ENCODE peak calls at places on chromosomes 4 and X, in four cellular contexts. One of them, this sample, is unnamed.

GRCh38 chr4:81757706-81758105 is 286.0 kb upstream of the RASGEF1B start:
- DNase-seq in uterus: no peak
- DNase-seq in H1: no peak
- DNase-seq in A549: no peak
- DNase-seq in this sample: no peak

GRCh38 chr4:176988226-176988625 is 195.5 kb upstream of the VEGFC start:
- DNase-seq in uterus: no peak
- DNase-seq in H1: no peak
- DNase-seq in A549: peak
- DNase-seq in this sample: no peak

GRCh38 chrX:48761674-48762471 is at the start of gene GLOD5:
- DNase-seq in uterus: no peak
- DNase-seq in H1: peak
- DNase-seq in A549: no peak
- DNase-seq in this sample: peak

GRCh38 chrX:72569786-72570185 is 2.9 kb downstream of the HDAC8 start:
- DNase-seq in uterus: no peak
- DNase-seq in H1: no peak
- DNase-seq in A549: no peak
- DNase-seq in this sample: no peak

GRCh38 chr4:1751919-1752283 is 30.6 kb downstream of the TACC3 start:
- DNase-seq in uterus: no peak
- DNase-seq in H1: no peak
- DNase-seq in A549: no peak
- DNase-seq in this sample: no peak

GRCh38 chr4:22237846-22238513 is 277.9 kb downstream of the ADGRA3 start:
- DNase-seq in uterus: no peak
- DNase-seq in H1: no peak
- DNase-seq in A549: no peak
- DNase-seq in this sample: peak

GRCh38 chr4:43394976-43395375 is 502.5 kb downstream of the GRXCR1 start:
- DNase-seq in uterus: no peak
- DNase-seq in H1: no peak
- DNase-seq in A549: no peak
- DNase-seq in this sample: no peak

GRCh38 chrX:115378471-115378870 is 89.0 kb downstream of the LUZP4 start:
- DNase-seq in uterus: no peak
- DNase-seq in H1: no peak
- DNase-seq in A549: no peak
- DNase-seq in this sample: no peak

GRCh38 chr4:6198278-6198677 is 2.1 kb downstream of the JAKMIP1 start:
- DNase-seq in uterus: no peak
- DNase-seq in H1: no peak
- DNase-seq in A549: no peak
- DNase-seq in this sample: no peak

GRCh38 chr4:105679186-105679585 is 29.3 kb downstream of the INTS12 start:
- DNase-seq in uterus: no peak
- DNase-seq in H1: no peak
- DNase-seq in A549: no peak
- DNase-seq in this sample: no peak

GRCh38 chr4:158229768-158230167 is 19.5 kb downstream of the TMEM144 start:
- DNase-seq in uterus: no peak
- DNase-seq in H1: no peak
- DNase-seq in A549: no peak
- DNase-seq in this sample: no peak

GRCh38 chr4:176438401-176438800 is 118.6 kb downstream of the SPCS3 start:
- DNase-seq in uterus: no peak
- DNase-seq in H1: no peak
- DNase-seq in A549: no peak
- DNase-seq in this sample: no peak

GRCh38 chr4:139901516-139902327 is 236.1 kb downstream of the MGST2 start:
- DNase-seq in uterus: no peak
- DNase-seq in H1: no peak
- DNase-seq in A549: no peak
- DNase-seq in this sample: no peak

GRCh38 chrX:18769364-18769763 is 61.9 kb downstream of the PPEF1 start:
- DNase-seq in uterus: no peak
- DNase-seq in H1: no peak
- DNase-seq in A549: no peak
- DNase-seq in this sample: no peak

GRCh38 chr4:70945452-70946055 is 43.4 kb downstream of the MOB1B start:
- DNase-seq in uterus: no peak
- DNase-seq in H1: no peak
- DNase-seq in A549: no peak
- DNase-seq in this sample: no peak

GRCh38 chr4:73599182-73599581 is 21.1 kb downstream of the RASSF6 start:
- DNase-seq in uterus: no peak
- DNase-seq in H1: peak
- DNase-seq in A549: peak
- DNase-seq in this sample: no peak

GRCh38 chrX:53435997-53436396 is 1.8 kb upstream of the HSD17B10 start:
- DNase-seq in uterus: peak
- DNase-seq in H1: peak
- DNase-seq in A549: peak
- DNase-seq in this sample: peak

GRCh38 chr4:74044676-74045075 is 6.2 kb upstream of the CXCL3 start:
- DNase-seq in uterus: no peak
- DNase-seq in H1: no peak
- DNase-seq in A549: no peak
- DNase-seq in this sample: no peak

GRCh38 chr4:55184600-55185523 is 59.5 kb upstream of the KDR start:
- DNase-seq in uterus: peak
- DNase-seq in H1: peak
- DNase-seq in A549: no peak
- DNase-seq in this sample: no peak

GRCh38 chr4:8281519-8282133 is 12.1 kb downstream of the HTRA3 start:
- DNase-seq in uterus: peak
- DNase-seq in H1: no peak
- DNase-seq in A549: no peak
- DNase-seq in this sample: no peak

GRCh38 chr4:85051526-85051925 is 85.0 kb upstream of the WDFY3 start:
- DNase-seq in uterus: no peak
- DNase-seq in H1: no peak
- DNase-seq in A549: no peak
- DNase-seq in this sample: no peak

GRCh38 chr4:140756292-140757219 is at the start of gene TBC1D9:
- DNase-seq in uterus: peak
- DNase-seq in H1: peak
- DNase-seq in A549: peak
- DNase-seq in this sample: peak

GRCh38 chr4:138977525-138977924 is 38.1 kb upstream of the NOCT start:
- DNase-seq in uterus: no peak
- DNase-seq in H1: peak
- DNase-seq in A549: no peak
- DNase-seq in this sample: no peak

GRCh38 chrX:13598877-13599276 is 29.5 kb downstream of the EGFL6 start:
- DNase-seq in uterus: no peak
- DNase-seq in H1: no peak
- DNase-seq in A549: peak
- DNase-seq in this sample: no peak

GRCh38 chrX:133859336-133859735 is 126.1 kb downstream of the GPC3 start:
- DNase-seq in uterus: no peak
- DNase-seq in H1: no peak
- DNase-seq in A549: no peak
- DNase-seq in this sample: no peak

GRCh38 chr4:181618896-181619295 is 624.3 kb upstream of the TENM3 start:
- DNase-seq in uterus: no peak
- DNase-seq in H1: no peak
- DNase-seq in A549: no peak
- DNase-seq in this sample: no peak

GRCh38 chrX:57451426-57452020 is 140.3 kb upstream of the ZXDB start:
- DNase-seq in uterus: no peak
- DNase-seq in H1: no peak
- DNase-seq in A549: no peak
- DNase-seq in this sample: no peak

GRCh38 chr4:8905773-8906667 is 34.4 kb upstream of the HMX1 start:
- DNase-seq in uterus: no peak
- DNase-seq in H1: peak
- DNase-seq in A549: no peak
- DNase-seq in this sample: no peak

GRCh38 chr4:52869196-52869595 is 7.1 kb downstream of the RASL11B start:
- DNase-seq in uterus: peak
- DNase-seq in H1: no peak
- DNase-seq in A549: no peak
- DNase-seq in this sample: no peak

GRCh38 chrX:78375894-78376293 is 48.5 kb upstream of the CYSLTR1 start:
- DNase-seq in uterus: no peak
- DNase-seq in H1: no peak
- DNase-seq in A549: no peak
- DNase-seq in this sample: no peak

GRCh38 chr4:99471896-99472295 is 36.8 kb upstream of the ADH7 start:
- DNase-seq in uterus: no peak
- DNase-seq in H1: no peak
- DNase-seq in A549: no peak
- DNase-seq in this sample: no peak

GRCh38 chr4:39855909-39856512 is 121.7 kb downstream of the PDS5A start:
- DNase-seq in uterus: no peak
- DNase-seq in H1: no peak
- DNase-seq in A549: peak
- DNase-seq in this sample: no peak

GRCh38 chrX:38275615-38276014 is 51.7 kb downstream of the RPGR start:
- DNase-seq in uterus: no peak
- DNase-seq in H1: no peak
- DNase-seq in A549: peak
- DNase-seq in this sample: no peak

GRCh38 chr4:37890501-37891220 is at the start of gene TBC1D1:
- DNase-seq in uterus: peak
- DNase-seq in H1: peak
- DNase-seq in A549: no peak
- DNase-seq in this sample: peak

GRCh38 chr4:80141543-80141942 is 55.8 kb upstream of the PRDM8 start:
- DNase-seq in uterus: no peak
- DNase-seq in H1: no peak
- DNase-seq in A549: no peak
- DNase-seq in this sample: no peak

GRCh38 chr4:72295966-72296557 is 264.3 kb downstream of the NPFFR2 start:
- DNase-seq in uterus: no peak
- DNase-seq in H1: no peak
- DNase-seq in A549: peak
- DNase-seq in this sample: no peak

GRCh38 chrX:36609653-36610585 is 398.2 kb upstream of the FAM47C start:
- DNase-seq in uterus: no peak
- DNase-seq in H1: no peak
- DNase-seq in A549: no peak
- DNase-seq in this sample: no peak

DNA sequence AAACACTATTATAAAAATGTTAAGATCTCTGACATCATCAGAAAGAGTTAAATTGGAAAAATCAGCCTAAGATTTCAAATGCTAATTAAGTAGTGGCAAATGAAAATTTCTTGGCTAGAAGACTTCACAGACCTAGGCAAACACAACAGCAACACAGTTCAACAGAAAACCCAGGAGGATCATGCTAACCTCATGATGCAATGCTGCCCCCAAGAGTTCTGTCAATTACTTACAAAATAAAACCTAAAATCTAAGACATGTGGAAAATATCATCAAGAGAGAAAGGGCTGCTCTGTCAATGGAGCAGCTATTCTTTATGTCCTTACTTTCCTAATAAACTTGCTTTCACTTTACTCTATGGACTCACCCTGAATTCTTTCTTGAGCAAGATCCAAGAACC is 21.0 kb downstream of the S100G start:
- DNase-seq in uterus: no peak
- DNase-seq in H1: no peak
- DNase-seq in A549: peak
- DNase-seq in this sample: no peak
- TF ChIP-seq POLR2A in uterus: no peak
- TF ChIP-seq POLR2A in H1: no peak
- TF ChIP-seq POLR2A in A549: no peak
- TF ChIP-seq POLR2A in this sample: no peak

DNA sequence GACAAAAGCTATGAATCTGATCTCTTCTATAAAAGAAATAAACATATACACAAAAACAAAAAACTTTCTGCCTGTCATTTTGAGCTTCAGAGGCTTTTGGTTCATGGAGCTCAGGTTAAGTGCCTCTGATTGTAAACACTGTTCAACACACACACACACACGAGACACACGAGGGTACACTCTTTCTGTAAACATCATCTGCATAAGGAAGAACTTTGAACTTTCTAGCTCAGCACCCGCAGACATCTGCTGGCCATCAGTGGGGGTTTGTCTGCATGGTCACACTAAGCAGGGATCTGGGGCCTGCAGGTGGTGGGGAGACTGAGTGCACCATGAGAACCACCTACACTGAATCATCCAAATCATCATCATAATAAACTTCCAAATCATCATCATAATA is 54.9 kb downstream of the STX18 start:
- DNase-seq in uterus: no peak
- DNase-seq in H1: no peak
- DNase-seq in A549: no peak
- DNase-seq in this sample: no peak
- TF ChIP-seq CTCF in uterus: no peak
- TF ChIP-seq CTCF in H1: no peak
- TF ChIP-seq CTCF in A549: no peak
- TF ChIP-seq CTCF in this sample: no peak

GRCh38 chrX:3699841-3700381 is 13.5 kb downstream of the PRKX start:
- DNase-seq in uterus: no peak
- DNase-seq in H1: no peak
- DNase-seq in A549: no peak
- DNase-seq in this sample: no peak

GRCh38 chrX:3697701-3698279 is 15.7 kb downstream of the PRKX start:
- DNase-seq in uterus: no peak
- DNase-seq in H1: no peak
- DNase-seq in A549: no peak
- DNase-seq in this sample: no peak

DNA sequence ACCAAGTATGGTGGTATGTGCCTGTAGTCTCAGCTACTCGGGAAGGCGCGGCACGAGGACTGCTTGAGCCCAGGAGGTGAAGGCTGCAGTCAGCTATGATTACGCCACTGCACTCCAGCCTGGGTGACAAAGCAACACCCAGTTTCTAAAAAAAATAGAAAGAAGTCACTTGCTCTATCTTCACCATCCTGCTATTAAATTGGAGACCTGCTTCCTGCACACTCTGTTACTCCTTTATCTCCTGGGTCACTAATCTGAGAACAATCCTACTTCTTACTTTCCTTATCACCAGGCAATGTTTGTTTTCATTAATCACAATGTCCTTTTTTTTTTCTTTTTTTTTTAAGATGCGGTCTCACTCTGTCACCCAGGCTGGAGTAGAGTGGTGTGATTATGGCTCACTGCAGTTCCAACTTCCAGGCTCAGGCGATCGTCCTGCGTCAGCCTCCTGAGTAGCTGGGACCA is 16.2 kb downstream of the PRKX start:
- DNase-seq in uterus: no peak
- DNase-seq in H1: no peak
- DNase-seq in A549: no peak
- DNase-seq in this sample: no peak
- H3K27ac ChIP-seq in uterus: no peak
- H3K27ac ChIP-seq in H1: no peak
- H3K27ac ChIP-seq in A549: peak
- H3K27ac ChIP-seq in this sample: no peak

GRCh38 chrX:120244735-120245498 is 5.7 kb upstream of the ZBTB33 start:
- DNase-seq in uterus: peak
- DNase-seq in H1: peak
- DNase-seq in A549: peak
- DNase-seq in this sample: peak
- TF ChIP-seq POLR2A in uterus: no peak
- TF ChIP-seq POLR2A in H1: peak
- TF ChIP-seq POLR2A in A549: peak
- TF ChIP-seq POLR2A in this sample: peak

This sample was measured in right lobe of liver.